ENCODE peak calls at places on chromosomes 1 and 21, in five cellular contexts. I is transverse colon, P is adrenal gland, A is gastrocnemius medialis, Q is ovary. E is an unnamed sample.

GRCh38 chr1:112375701-112376100 is 20.3 kb upstream of the CTTNBP2NL start:
- DNase-seq in Q (no peak), I (no peak), P (no peak), A (no peak), E (no peak)

GRCh38 chr1:1264868-1265272 is 8.8 kb downstream of the UBE2J2 start:
- DNase-seq in Q (no peak), P (no peak), I (no peak), A (no peak), E (peak; percentile 99)

GRCh38 chr1:115837762-115838421 is 3.0 kb downstream of the NHLH2 start:
- DNase-seq in Q (no peak), I (no peak), A (no peak), P (no peak), E (no peak)

GRCh38 chr1:185439727-185440415 is 122.8 kb upstream of the IVNS1ABP start:
- DNase-seq in I (no peak), P (no peak), Q (no peak), A (no peak), E (peak; percentile 96)

GRCh38 chr1:231016234-231016633 is 23.8 kb downstream of the FAM89A start:
- DNase-seq in Q (no peak), P (no peak), I (no peak), A (no peak), E (peak; percentile 45)

GRCh38 chr21:35933466-35933865 is 126.9 kb downstream of the SETD4 start:
- DNase-seq in Q (peak; percentile 51), I (peak; percentile 34), P (peak; percentile 33), A (peak; percentile 75), E (peak; percentile 42)

GRCh38 chr21:41460578-41461527 is 34.8 kb downstream of the MX1 start:
- DNase-seq in P (peak; percentile 65), Q (peak; percentile 67), I (peak; percentile 79), A (peak; percentile 34), E (peak; percentile 55)

GRCh38 chr21:34822957-34823356 is 154.2 kb downstream of the CLIC6 start:
- DNase-seq in I (no peak), P (no peak), Q (no peak), A (no peak), E (peak; percentile 66)

GRCh38 chr1:200969726-200970521 is 53.6 kb downstream of the KIF21B start:
- DNase-seq in P (no peak), Q (no peak), A (no peak), I (no peak), E (no peak)

GRCh38 chr1:42756956-42757891 is 9.6 kb downstream of the P3H1 start:
- DNase-seq in I (no peak), A (no peak), Q (no peak), P (no peak), E (no peak)

GRCh38 chr1:201213926-201214325 is 23.3 kb downstream of the IGFN1 start:
- DNase-seq in Q (no peak), P (no peak), I (no peak), A (peak; percentile 10), E (no peak)

GRCh38 chr1:19794583-19794982 is 5.1 kb downstream of the TMCO4 start:
- DNase-seq in P (no peak), Q (no peak), I (no peak), A (no peak), E (no peak)

GRCh38 chr1:242718967-242719366 is 194.5 kb upstream of the PLD5 start:
- DNase-seq in A (no peak), Q (no peak), I (no peak), P (no peak), E (no peak)

GRCh38 chr1:55375617-55376258 is 160.6 kb upstream of the USP24 start:
- DNase-seq in P (peak; percentile 46), Q (peak; percentile 34), A (no peak), I (peak; percentile 30), E (no peak)

GRCh38 chr1:64864018-64864945 is 102.1 kb downstream of the JAK1 start:
- DNase-seq in A (peak; percentile 54), P (peak; percentile 45), I (peak; percentile 78), Q (no peak), E (no peak)

GRCh38 chr1:17027403-17027802 is 15.7 kb upstream of the ATP13A2 start:
- DNase-seq in I (no peak), Q (no peak), A (no peak), P (no peak), E (no peak)

GRCh38 chr1:17028662-17029188 is 17.0 kb upstream of the ATP13A2 start:
- DNase-seq in A (no peak), Q (no peak), P (no peak), I (no peak), E (no peak)

GRCh38 chr1:17024721-17025120 is 13.0 kb upstream of the ATP13A2 start:
- DNase-seq in Q (no peak), I (no peak), P (no peak), A (no peak), E (no peak)

GRCh38 chr1:17030186-17030585 is 18.5 kb upstream of the ATP13A2 start:
- DNase-seq in Q (no peak), A (no peak), I (no peak), P (no peak), E (no peak)

DNA sequence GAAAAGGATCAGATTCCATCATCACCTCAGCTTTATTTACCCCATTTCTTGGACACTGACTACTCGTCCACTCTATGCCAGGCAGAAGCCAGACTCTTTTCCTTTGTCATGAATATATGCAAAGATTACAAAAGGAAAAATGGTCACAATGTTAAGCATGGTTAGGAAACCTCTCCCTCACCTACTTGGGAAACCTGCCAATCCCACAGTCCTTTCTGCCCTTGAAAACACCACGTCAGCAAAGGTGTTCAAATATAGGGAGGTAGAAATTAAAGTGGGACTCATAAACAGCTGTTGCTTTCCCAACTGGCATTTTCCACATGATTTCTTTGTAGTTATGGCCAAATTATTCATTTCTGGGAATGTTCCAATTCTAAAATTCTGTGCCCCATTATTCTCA is 16.2 kb upstream of the ATP13A2 start:
- DNase-seq in Q (no peak), A (no peak), P (no peak), I (no peak), E (no peak)
- H3K4me1 ChIP-seq in Q (no peaks in the 10 kb centered on the region), A (no peaks in the 10 kb centered on the region), P (no peaks in the 10 kb centered on the region), I (no peaks in the 10 kb centered on the region), E (no peaks in the 10 kb centered on the region)

GRCh38 chr1:40665335-40666171 is at the start of gene RIMS3:
- DNase-seq in A (peak; percentile 42), I (peak; percentile 87), P (peak; percentile 85), Q (peak; percentile 91), E (no peak)
- TF ChIP-seq CTCF in A (no peak), I (no peak), P (no peak), Q (no peak), E (no peak)

DNA sequence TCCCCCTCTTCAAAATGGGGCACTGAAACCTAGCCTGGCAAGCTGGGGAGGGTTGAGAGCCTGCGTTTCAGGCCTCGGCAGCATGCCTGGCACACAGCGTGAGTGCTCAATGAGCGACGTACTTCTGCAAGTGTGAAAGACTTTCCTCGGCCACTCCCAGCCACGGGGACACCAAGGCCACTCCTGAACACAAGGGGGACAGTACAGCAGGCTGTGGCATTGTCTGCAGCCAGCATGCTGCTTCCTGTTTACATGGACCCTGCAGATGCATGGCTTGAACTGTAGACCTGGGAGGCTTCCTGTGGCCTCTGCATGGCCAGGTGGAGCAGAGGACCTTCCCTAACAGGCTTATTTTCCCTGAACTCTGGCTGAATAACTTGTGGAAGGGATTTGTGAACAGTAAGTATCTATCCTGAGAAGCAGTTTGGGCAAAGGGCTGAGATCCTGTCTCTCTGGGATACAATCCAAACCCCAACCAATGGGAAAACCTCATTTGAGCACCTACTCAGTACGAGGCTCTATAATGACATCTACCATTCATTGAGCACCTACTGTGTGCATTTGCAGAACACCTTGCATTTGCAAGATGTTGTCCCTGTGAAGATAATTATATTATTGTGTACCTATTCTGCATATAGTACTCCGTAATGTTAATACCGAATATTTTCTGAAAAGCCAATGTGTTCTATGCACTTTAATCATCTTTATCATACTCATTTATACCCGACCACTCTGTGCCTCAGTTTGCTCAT is 9.9 kb upstream of the HSPG2 start:
- DNase-seq in A (no peak), P (no peak), Q (no peak), I (no peak), E (no peak)
- H3K27ac ChIP-seq in A (no peak overlapping the region), P (no peak overlapping the region), Q (no peak overlapping the region), I (no peak overlapping the region), E (no peak overlapping the region)

DNA sequence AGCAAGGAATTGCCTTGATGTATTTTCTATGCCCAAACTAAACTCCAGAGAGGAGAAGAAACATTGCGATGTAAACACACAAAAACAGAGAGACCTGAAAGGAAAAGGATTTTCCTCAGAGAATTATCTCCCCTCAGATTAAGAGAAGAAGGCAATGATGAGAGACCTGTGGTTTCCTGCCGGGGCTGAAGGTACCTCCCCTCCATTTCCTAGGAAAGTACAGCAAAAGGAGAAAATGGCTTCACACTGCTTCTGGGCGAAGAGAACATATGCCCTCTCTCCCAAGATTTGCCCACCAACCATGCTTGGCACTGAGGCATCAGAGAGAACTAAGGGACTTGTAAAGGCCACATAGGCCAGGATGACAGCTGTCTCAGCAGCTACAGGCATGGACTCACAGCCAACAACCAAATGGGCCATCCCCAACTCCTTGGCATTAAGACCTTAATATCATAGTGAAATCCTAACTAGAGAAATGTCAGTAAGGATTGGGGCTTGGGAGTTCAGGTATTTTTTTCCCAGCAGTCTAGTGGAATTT is 523.0 kb downstream of the PTPRC start:
- DNase-seq in A (no peak), Q (no peak), P (no peak), I (no peak), E (no peak)
- H3K4me1 ChIP-seq in A (no peaks in the 10 kb centered on the region), Q (no peaks in the 10 kb centered on the region), P (no peaks in the 10 kb centered on the region), I (no peaks in the 10 kb centered on the region), E (no peaks in the 10 kb centered on the region)

GRCh38 chr1:22018583-22019559 is 17.4 kb downstream of the CELA3A start:
- DNase-seq in P (no peak), Q (no peak), A (peak; percentile 34), I (peak; percentile 56), E (peak; percentile 87)
- TF ChIP-seq CTCF in P (peak; percentile 25), Q (no peak), A (no peak), I (no peak), E (peak; percentile 43)

GRCh38 chr1:202600432-202601041 is 109.7 kb downstream of the SYT2 start:
- DNase-seq in A (no peak), P (no peak), Q (no peak), I (no peak), E (no peak)
- H3K27ac ChIP-seq in A (no peak overlapping the region), P (no peak overlapping the region), Q (no peak overlapping the region), I (no peak overlapping the region), E (no peak overlapping the region)

GRCh38 chr21:43775795-43776430 is at the start of gene CSTB:
- DNase-seq in I (peak; percentile 87), Q (peak; percentile 85), P (peak; percentile 82), A (peak; percentile 69), E (no peak)
- H3K4me1 ChIP-seq in I (peaks cover 27% of the 10 kb centered on the region), Q (no peaks in the 10 kb centered on the region), P (peaks cover 13% of the 10 kb centered on the region), A (peaks cover 15% of the 10 kb centered on the region), E (no peaks in the 10 kb centered on the region)

DNA sequence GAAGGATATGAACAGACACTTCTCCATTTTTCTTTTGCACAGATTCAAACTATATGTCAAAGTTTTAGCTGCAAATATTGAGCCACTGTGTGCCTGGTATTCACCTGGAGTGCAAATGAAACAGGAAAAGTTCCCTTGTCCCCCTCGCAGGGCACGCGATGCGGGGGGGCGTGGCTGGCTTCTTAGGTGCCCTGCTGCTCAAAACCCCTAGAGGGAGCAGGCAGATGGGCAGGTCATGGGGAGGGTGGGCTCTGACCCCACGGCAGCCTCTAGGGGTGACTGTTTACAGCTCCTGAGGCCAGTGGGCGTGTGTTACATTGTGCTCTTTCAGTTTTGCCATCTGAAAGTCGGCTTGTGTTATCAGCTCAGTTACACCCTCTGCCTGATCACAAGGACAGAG is 931.2 kb upstream of the B3GALT2 start:
- DNase-seq in I (no peak), A (no peak), P (no peak), Q (no peak), E (no peak)
- TF ChIP-seq CTCF in I (no peak), A (no peak), P (no peak), Q (no peak), E (no peak)